ENCODE peak calls at places on chromosomes 3 and 15, in seven cellular contexts. J, Y, H, V, D, P and L are unnamed samples.

GRCh38 chr15:31484369-31484951 is 157.8 kb downstream of the KLF13 start:
- DNase-seq in J (no peak), Y (no peak), H (no peak), V (no peak), D (no peak), P (no peak), L (no peak)

GRCh38 chr3:113505867-113506266 is 9.1 kb downstream of the SPICE1 start:
- DNase-seq in J (no peak), Y (no peak), H (no peak), V (no peak), D (no peak), P (no peak), L (no peak)

GRCh38 chr3:50552598-50552997 is 14.9 kb downstream of the C3orf18 start:
- DNase-seq in J (no peak), Y (no peak), H (no peak), V (no peak), D (no peak), P (no peak), L (no peak)

GRCh38 chr3:165339753-165340152 is 143.6 kb upstream of the SLITRK3 start:
- DNase-seq in J (peak; percentile 43), Y (no peak), H (peak; percentile 8), V (peak; percentile 62), D (peak; percentile 1), P (peak; percentile 21), L (no peak)

GRCh38 chr3:5181479-5182141 is 5.9 kb upstream of the EDEM1 start:
- DNase-seq in J (no peak), Y (no peak), H (no peak), V (peak; percentile 95), D (no peak), P (no peak), L (no peak)

GRCh38 chr3:172658344-172659245 is 52.3 kb downstream of the NCEH1 start:
- DNase-seq in J (peak; percentile 85), Y (peak; percentile 42), H (no peak), V (no peak), D (peak; percentile 95), P (peak; percentile 94), L (peak; percentile 73)

GRCh38 chr3:143328459-143328858 is 208.9 kb downstream of the CHST2 start:
- DNase-seq in J (no peak), Y (peak; percentile 37), H (no peak), V (no peak), D (no peak), P (no peak), L (no peak)

GRCh38 chr15:31317033-31317979 is 9.3 kb upstream of the KLF13 start:
- DNase-seq in J (no peak), Y (no peak), H (no peak), V (no peak), D (no peak), P (no peak), L (no peak)

GRCh38 chr15:34049096-34049495 is 10.1 kb upstream of the AVEN start:
- DNase-seq in J (peak; percentile 66), Y (no peak), H (no peak), V (no peak), D (peak; percentile 68), P (no peak), L (peak; percentile 50)

GRCh38 chr15:41895491-41895890 is 1.6 kb upstream of the SPTBN5 start:
- DNase-seq in J (no peak), Y (no peak), H (no peak), V (no peak), D (no peak), P (no peak), L (no peak)

GRCh38 chr3:5310509-5310908 is 123.0 kb downstream of the EDEM1 start:
- DNase-seq in J (no peak), Y (peak; percentile 36), H (no peak), V (no peak), D (no peak), P (no peak), L (no peak)

GRCh38 chr3:148598619-148599018 is 99.1 kb upstream of the AGTR1 start:
- DNase-seq in J (no peak), Y (no peak), H (no peak), V (no peak), D (no peak), P (no peak), L (no peak)

GRCh38 chr3:20141841-20142240 is 44.2 kb downstream of the SGO1 start:
- DNase-seq in J (no peak), Y (no peak), H (peak; percentile 95), V (no peak), D (peak; percentile 4), P (no peak), L (no peak)

GRCh38 chr15:69253156-69253555 is 45.6 kb upstream of the PAQR5 start:
- DNase-seq in J (peak; percentile 91), Y (peak; percentile 6), H (peak; percentile 8), V (no peak), D (peak; percentile 91), P (peak; percentile 43), L (peak; percentile 77)
- H3K9ac ChIP-seq in J (peak overlapping the region; percentile 57), Y (no peak overlapping the region), H (no peak overlapping the region), V (no peak overlapping the region), D (peak overlapping the region; percentile 41), P (peak overlapping the region; percentile 16), L (peak overlapping the region; percentile 23)

GRCh38 chr3:147390589-147391569 is 15.5 kb downstream of the ZIC4 start:
- DNase-seq in J (no peak), Y (no peak), H (peak; percentile 52), V (no peak), D (no peak), P (no peak), L (no peak)
- TF ChIP-seq EZH2 in J (no peak), Y (no peak), H (peak; percentile 97), V (no peak), D (no peak), P (no peak), L (peak; percentile 87)

GRCh38 chr3:115659253-115659652 is 35.9 kb downstream of the GAP43 start:
- DNase-seq in J (no peak), Y (no peak), H (no peak), V (peak; percentile 62), D (peak; percentile 24), P (no peak), L (no peak)

GRCh38 chr3:115658337-115659181 is 35.2 kb downstream of the GAP43 start:
- DNase-seq in J (peak; percentile 66), Y (peak; percentile 79), H (peak; percentile 91), V (peak; percentile 78), D (peak; percentile 94), P (peak; percentile 4), L (peak; percentile 71)

GRCh38 chr3:115655761-115656282 is 32.5 kb downstream of the GAP43 start:
- DNase-seq in J (no peak), Y (no peak), H (no peak), V (no peak), D (peak; percentile 16), P (no peak), L (no peak)

GRCh38 chr3:115658032-115658336 is 34.7 kb downstream of the GAP43 start:
- DNase-seq in J (no peak), Y (no peak), H (no peak), V (no peak), D (no peak), P (no peak), L (no peak)

DNA sequence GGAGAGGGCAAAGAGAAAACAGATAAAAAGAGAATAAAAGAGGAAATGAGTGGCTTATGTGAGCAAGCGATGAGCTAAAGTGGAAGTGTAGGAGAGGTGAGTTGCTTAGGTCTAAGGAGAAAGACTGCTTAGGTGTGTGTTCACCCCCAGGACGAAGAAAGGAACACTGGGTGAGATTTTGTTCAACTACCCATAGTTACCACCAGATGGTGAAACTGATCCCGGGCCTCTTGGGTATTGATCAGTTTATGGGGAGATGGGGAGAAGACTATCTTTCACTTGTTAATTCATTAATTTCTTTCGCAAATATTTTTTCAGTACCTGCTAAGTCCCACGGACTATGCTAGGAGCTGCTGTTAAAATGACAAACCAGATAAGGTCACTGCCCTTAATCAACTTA is 33.9 kb downstream of the GAP43 start:
- DNase-seq in J (no peak), Y (no peak), H (no peak), V (no peak), D (no peak), P (no peak), L (no peak)
- H3K9ac ChIP-seq in J (no peak overlapping the region), Y (no peak overlapping the region), H (no peak overlapping the region), V (no peak overlapping the region), D (no peak overlapping the region), P (no peak overlapping the region), L (no peak overlapping the region)

DNA sequence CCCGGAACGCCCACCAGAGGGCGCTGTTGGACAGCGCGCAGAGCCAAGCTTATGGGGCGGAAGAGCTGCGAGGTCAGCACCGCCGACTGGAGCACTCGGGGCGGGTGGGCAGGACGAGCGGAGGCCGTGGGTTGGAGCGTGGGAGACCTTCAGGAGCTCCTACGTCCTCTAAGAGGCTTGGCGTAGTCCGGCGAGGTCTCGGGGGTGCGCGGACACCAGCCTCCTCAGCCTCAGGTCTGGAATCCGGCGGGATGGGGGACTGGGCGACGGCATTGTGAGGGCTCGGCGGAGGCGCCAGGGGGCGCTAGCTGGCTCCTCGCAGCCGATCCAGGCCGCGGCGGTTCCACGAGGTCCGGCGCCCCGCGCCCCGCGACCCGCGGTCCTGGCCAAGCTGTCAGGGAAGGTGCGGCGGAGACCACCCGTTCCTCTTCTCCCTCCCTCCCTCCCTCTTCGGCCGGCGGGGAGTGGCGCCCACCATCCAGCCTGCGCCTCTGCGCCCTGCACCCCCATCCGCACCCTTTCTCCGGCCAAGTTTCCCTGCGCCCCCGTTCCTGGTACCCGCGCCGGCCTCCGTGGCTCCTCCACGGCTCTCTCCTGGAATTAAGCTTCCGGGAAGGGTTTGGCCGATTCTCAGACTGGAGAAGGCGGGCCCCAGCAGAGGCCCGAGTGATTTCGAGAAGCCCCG is 24.3 kb upstream of the POLG start:
- DNase-seq in J (peak; percentile 83), Y (peak; percentile 86), H (peak; percentile 88), V (no peak), D (peak; percentile 82), P (peak; percentile 59), L (peak; percentile 64)
- TF ChIP-seq EZH2 in J (no peak), Y (no peak), H (peak; percentile 76), V (no peak), D (no peak), P (no peak), L (no peak)